ENCODE peak calls at places on chromosomes 13 and 19, in seven cellular contexts. Z, N, L, C, H, K and D are unnamed samples.

GRCh38 chr19:46984077-46985010 is 35.3 kb upstream of the NPAS1 start:
- DNase-seq in Z (peak; percentile 38), N (peak; percentile 48), L (no peak), C (peak; percentile 49), H (no peak), K (no peak), D (no peak)

GRCh38 chr19:2633693-2634075 is 68.8 kb downstream of the GNG7 start:
- DNase-seq in Z (no peak), N (no peak), L (no peak), C (no peak), H (no peak), K (no peak), D (no peak)

GRCh38 chr19:2517881-2518601 is 42.1 kb downstream of the GADD45B start:
- DNase-seq in Z (no peak), N (no peak), L (no peak), C (peak; percentile 54), H (peak; percentile 37), K (no peak), D (no peak)

GRCh38 chr13:38564751-38565150 is 122.1 kb upstream of the FREM2 start:
- DNase-seq in Z (no peak), N (no peak), L (no peak), C (no peak), H (no peak), K (no peak), D (no peak)

GRCh38 chr19:50909240-50910070 is 1.7 kb downstream of the KLK4 start:
- DNase-seq in Z (peak; percentile 86), N (peak; percentile 58), L (peak; percentile 99), C (peak; percentile 69), H (peak; percentile 96), K (peak; percentile 52), D (peak; percentile 85)

GRCh38 chr13:47408546-47409319 is 511.9 kb upstream of the HTR2A start:
- DNase-seq in Z (peak; percentile 80), N (no peak), L (no peak), C (no peak), H (no peak), K (no peak), D (no peak)

GRCh38 chr13:27341616-27342015 is 71.0 kb downstream of the RASL11A start:
- DNase-seq in Z (no peak), N (no peak), L (peak; percentile 15), C (no peak), H (no peak), K (no peak), D (no peak)

GRCh38 chr13:112980441-112980840 is 11.4 kb downstream of the MCF2L start:
- DNase-seq in Z (no peak), N (no peak), L (no peak), C (no peak), H (no peak), K (no peak), D (no peak)

GRCh38 chr13:87999141-87999765 is 328.1 kb downstream of the SLITRK5 start:
- DNase-seq in Z (peak; percentile 6), N (peak; percentile 58), L (no peak), C (no peak), H (no peak), K (no peak), D (no peak)

GRCh38 chr13:80436571-80437169 is 95.7 kb upstream of the SPRY2 start:
- DNase-seq in Z (no peak), N (no peak), L (no peak), C (no peak), H (no peak), K (no peak), D (no peak)

GRCh38 chr19:9865732-9866627 is 30.9 kb downstream of the PIN1 start:
- DNase-seq in Z (no peak), N (no peak), L (peak; percentile 68), C (no peak), H (peak; percentile 58), K (peak; percentile 37), D (no peak)

DNA sequence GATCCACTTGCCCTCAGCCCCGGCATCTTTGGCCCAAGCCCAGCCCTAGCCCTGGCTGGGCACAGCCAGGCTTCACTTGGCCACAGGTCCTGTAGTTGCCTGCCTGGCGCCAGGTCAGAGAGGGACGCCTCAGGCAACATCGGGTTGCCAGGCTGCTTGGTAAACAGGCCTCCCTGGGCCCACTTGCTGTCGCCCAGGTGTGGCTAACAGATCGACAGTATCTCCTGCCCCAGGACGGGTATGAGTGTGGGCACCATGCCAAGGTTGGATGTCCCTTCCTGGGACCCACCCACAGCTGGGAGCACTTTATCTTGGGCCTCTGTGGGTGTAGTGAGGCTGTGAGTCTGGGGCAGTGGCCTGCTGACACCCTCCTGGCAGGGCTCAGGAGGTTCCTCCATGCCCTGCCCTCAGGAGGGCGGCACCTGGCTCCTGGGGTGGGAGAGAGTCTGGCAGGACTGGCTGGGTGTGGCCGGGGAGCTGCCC is 27.9 kb downstream of the CARM1 start:
- DNase-seq in Z (peak; percentile 95), N (no peak), L (no peak), C (no peak), H (no peak), K (no peak), D (no peak)
- TF ChIP-seq EZH2phosphoT487 in Z (no peak), N (no peak), L (no peak), C (no peak), H (no peak), K (no peak), D (no peak)

GRCh38 chr19:4327877-4328242 is 10.8 kb downstream of the STAP2 start:
- DNase-seq in Z (no peak), N (no peak), L (no peak), C (no peak), H (no peak), K (no peak), D (no peak)

GRCh38 chr19:4327252-4327876 is 11.3 kb downstream of the STAP2 start:
- DNase-seq in Z (no peak), N (peak; percentile 73), L (peak; percentile 99), C (peak; percentile 81), H (peak; percentile 94), K (peak; percentile 38), D (no peak)

GRCh38 chr19:4326837-4327251 is 11.8 kb downstream of the STAP2 start:
- DNase-seq in Z (no peak), N (no peak), L (peak; percentile 94), C (no peak), H (peak; percentile 85), K (no peak), D (no peak)

GRCh38 chr19:4328243-4328990 is 10.2 kb downstream of the STAP2 start:
- DNase-seq in Z (no peak), N (peak; percentile 96), L (peak; percentile 96), C (peak; percentile 97), H (peak; percentile 98), K (peak; percentile 22), D (peak; percentile 87)

DNA sequence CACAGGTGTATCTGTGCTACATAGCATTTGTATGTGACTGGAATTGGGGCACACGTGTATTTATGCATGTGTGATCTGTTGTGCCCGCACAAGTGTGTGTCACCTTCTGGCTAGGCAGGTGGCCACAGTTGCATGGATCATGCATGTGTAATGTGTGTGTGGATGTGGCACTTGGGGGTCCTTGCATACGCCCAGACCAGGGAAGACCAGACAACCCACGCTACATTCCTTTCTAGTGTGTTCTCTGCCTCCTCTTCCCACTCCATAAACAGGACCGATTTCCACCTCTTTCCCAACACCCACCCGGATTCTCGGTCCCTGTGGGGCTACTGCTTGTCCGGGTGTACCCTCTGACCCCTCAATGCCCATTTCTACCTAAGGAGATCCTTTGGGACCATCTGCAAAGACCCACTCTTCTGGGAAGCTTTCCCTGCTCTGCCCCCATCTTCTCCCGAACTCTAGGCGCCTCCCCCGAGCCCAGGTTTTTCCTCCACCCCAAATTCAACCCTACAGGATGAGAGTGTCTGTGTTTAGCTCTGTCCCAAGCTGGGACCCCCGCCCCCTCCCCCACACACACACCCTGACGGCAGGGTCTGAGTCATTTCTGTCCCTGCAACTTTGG is 12.3 kb downstream of the STAP2 start:
- DNase-seq in Z (no peak), N (no peak), L (no peak), C (no peak), H (no peak), K (no peak), D (no peak)
- H3K27ac ChIP-seq in Z (no peak overlapping the region), N (no peak overlapping the region), L (peak overlapping the region; percentile 45), C (no peak overlapping the region), H (no peak overlapping the region), K (no peak overlapping the region), D (no peak overlapping the region)

GRCh38 chr13:49310251-49310650 is 62.5 kb downstream of the CDADC1 start:
- DNase-seq in Z (no peak), N (no peak), L (no peak), C (no peak), H (no peak), K (no peak), D (no peak)

GRCh38 chr13:49311816-49312215 is 64.1 kb downstream of the CDADC1 start:
- DNase-seq in Z (no peak), N (no peak), L (no peak), C (no peak), H (no peak), K (no peak), D (no peak)

GRCh38 chr13:49307365-49307764 is 59.6 kb downstream of the CDADC1 start:
- DNase-seq in Z (no peak), N (peak; percentile 10), L (no peak), C (no peak), H (no peak), K (no peak), D (no peak)

GRCh38 chr13:49308104-49308875 is 60.6 kb downstream of the CDADC1 start:
- DNase-seq in Z (no peak), N (peak; percentile 85), L (no peak), C (peak; percentile 28), H (no peak), K (no peak), D (no peak)

GRCh38 chr13:49308977-49309408 is 61.3 kb downstream of the CDADC1 start:
- DNase-seq in Z (no peak), N (peak; percentile 32), L (no peak), C (no peak), H (no peak), K (no peak), D (no peak)
- TF ChIP-seq EZH2phosphoT487 in Z (no peak), N (no peak), L (no peak), C (no peak), H (no peak), K (no peak), D (no peak)

GRCh38 chr13:44199627-44200207 is 173.9 kb upstream of the SERP2 start:
- DNase-seq in Z (peak; percentile 29), N (no peak), L (no peak), C (peak; percentile 52), H (no peak), K (no peak), D (no peak)
- H3K27ac ChIP-seq in Z (peak overlapping the region; percentile 85), N (no peak overlapping the region), L (no peak overlapping the region), C (peak overlapping the region; percentile 9), H (no peak overlapping the region), K (no peak overlapping the region), D (no peak overlapping the region)